ENCODE peak calls at places on chromosomes 6 and 20, in six cellular contexts. One of them, this sample, is unnamed.

GRCh38 chr6:157173756-157174155 is 149.6 kb downstream of the TMEM242 start:
- DNase-seq in DND-41: no peak
- DNase-seq in right lobe of liver: no peak
- DNase-seq in ovary: no peak
- DNase-seq in dorsolateral prefrontal cortex: no peak
- DNase-seq in MM.1S: no peak
- DNase-seq in this sample: peak; percentile 72

GRCh38 chr6:155509743-155510475 is 54.3 kb upstream of the NOX3 start:
- DNase-seq in DND-41: no peak
- DNase-seq in right lobe of liver: no peak
- DNase-seq in MM.1S: no peak
- DNase-seq in ovary: no peak
- DNase-seq in dorsolateral prefrontal cortex: no peak
- DNase-seq in this sample: no peak

GRCh38 chr20:48725589-48725991 is 102.2 kb downstream of the PREX1 start:
- DNase-seq in ovary: no peak
- DNase-seq in MM.1S: no peak
- DNase-seq in DND-41: peak; percentile 20
- DNase-seq in dorsolateral prefrontal cortex: no peak
- DNase-seq in right lobe of liver: no peak
- DNase-seq in this sample: peak; percentile 62

GRCh38 chr20:40390654-40391053 is 298.4 kb downstream of the MAFB start:
- DNase-seq in right lobe of liver: no peak
- DNase-seq in DND-41: no peak
- DNase-seq in ovary: no peak
- DNase-seq in MM.1S: no peak
- DNase-seq in dorsolateral prefrontal cortex: no peak
- DNase-seq in this sample: no peak

GRCh38 chr20:19522080-19522801 is 235.8 kb upstream of the RIN2 start:
- DNase-seq in DND-41: peak; percentile 68
- DNase-seq in ovary: no peak
- DNase-seq in dorsolateral prefrontal cortex: no peak
- DNase-seq in MM.1S: no peak
- DNase-seq in right lobe of liver: no peak
- DNase-seq in this sample: no peak

GRCh38 chr6:32960563-32960962 is 7.7 kb upstream of the HLA-DMA start:
- DNase-seq in dorsolateral prefrontal cortex: no peak
- DNase-seq in DND-41: no peak
- DNase-seq in ovary: no peak
- DNase-seq in MM.1S: no peak
- DNase-seq in right lobe of liver: no peak
- DNase-seq in this sample: no peak

GRCh38 chr6:219641-220198 is 72.6 kb upstream of the DUSP22 start:
- DNase-seq in DND-41: no peak
- DNase-seq in dorsolateral prefrontal cortex: no peak
- DNase-seq in ovary: no peak
- DNase-seq in MM.1S: no peak
- DNase-seq in right lobe of liver: peak; percentile 70
- DNase-seq in this sample: peak; percentile 34

GRCh38 chr20:58597021-58597940 is 53.8 kb upstream of the STX16 start:
- DNase-seq in MM.1S: no peak
- DNase-seq in DND-41: no peak
- DNase-seq in ovary: peak; percentile 46
- DNase-seq in right lobe of liver: no peak
- DNase-seq in dorsolateral prefrontal cortex: no peak
- DNase-seq in this sample: peak; percentile 57

GRCh38 chr20:14644698-14645097 is 307.3 kb upstream of the FLRT3 start:
- DNase-seq in DND-41: no peak
- DNase-seq in dorsolateral prefrontal cortex: no peak
- DNase-seq in MM.1S: no peak
- DNase-seq in ovary: no peak
- DNase-seq in right lobe of liver: no peak
- DNase-seq in this sample: no peak

GRCh38 chr6:83824388-83824801 is 28.8 kb upstream of the RIPPLY2 start:
- DNase-seq in ovary: no peak
- DNase-seq in DND-41: no peak
- DNase-seq in MM.1S: no peak
- DNase-seq in right lobe of liver: no peak
- DNase-seq in dorsolateral prefrontal cortex: no peak
- DNase-seq in this sample: peak; percentile 2

GRCh38 chr20:21513181-21513663 is 642 bp downstream of the NKX2-2 start:
- DNase-seq in DND-41: no peak
- DNase-seq in dorsolateral prefrontal cortex: no peak
- DNase-seq in MM.1S: no peak
- DNase-seq in right lobe of liver: no peak
- DNase-seq in ovary: no peak
- DNase-seq in this sample: no peak

GRCh38 chr6:34912715-34913464 is 23.8 kb downstream of the ANKS1A start:
- DNase-seq in MM.1S: peak; percentile 80
- DNase-seq in ovary: no peak
- DNase-seq in dorsolateral prefrontal cortex: no peak
- DNase-seq in DND-41: peak; percentile 12
- DNase-seq in right lobe of liver: no peak
- DNase-seq in this sample: peak; percentile 71

GRCh38 chr6:112691289-112691688 is 344.2 kb downstream of the RFPL4B start:
- DNase-seq in DND-41: no peak
- DNase-seq in dorsolateral prefrontal cortex: no peak
- DNase-seq in ovary: no peak
- DNase-seq in MM.1S: no peak
- DNase-seq in right lobe of liver: no peak
- DNase-seq in this sample: peak; percentile 95

GRCh38 chr20:7828437-7828836 is 111.8 kb downstream of the HAO1 start:
- DNase-seq in ovary: no peak
- DNase-seq in right lobe of liver: no peak
- DNase-seq in MM.1S: no peak
- DNase-seq in DND-41: no peak
- DNase-seq in dorsolateral prefrontal cortex: no peak
- DNase-seq in this sample: no peak

GRCh38 chr20:57117296-57117695 is 149.1 kb downstream of the BMP7 start:
- DNase-seq in dorsolateral prefrontal cortex: no peak
- DNase-seq in MM.1S: no peak
- DNase-seq in DND-41: no peak
- DNase-seq in ovary: no peak
- DNase-seq in right lobe of liver: no peak
- DNase-seq in this sample: no peak

GRCh38 chr6:106084973-106085686 is 1.0 kb upstream of the PRDM1 start:
- DNase-seq in MM.1S: peak; percentile 33
- DNase-seq in dorsolateral prefrontal cortex: no peak
- DNase-seq in right lobe of liver: no peak
- DNase-seq in DND-41: no peak
- DNase-seq in ovary: no peak
- DNase-seq in this sample: peak; percentile 73

GRCh38 chr6:149221774-149222070 is 95.8 kb upstream of the TAB2 start:
- DNase-seq in dorsolateral prefrontal cortex: no peak
- DNase-seq in right lobe of liver: no peak
- DNase-seq in MM.1S: no peak
- DNase-seq in ovary: no peak
- DNase-seq in DND-41: no peak
- DNase-seq in this sample: no peak

GRCh38 chr6:129267028-129267427 is 384.1 kb downstream of the LAMA2 start:
- DNase-seq in ovary: no peak
- DNase-seq in right lobe of liver: no peak
- DNase-seq in MM.1S: no peak
- DNase-seq in DND-41: no peak
- DNase-seq in dorsolateral prefrontal cortex: no peak
- DNase-seq in this sample: no peak

GRCh38 chr6:7888587-7889357 is 21.8 kb downstream of the TXNDC5 start:
- DNase-seq in DND-41: no peak
- DNase-seq in right lobe of liver: no peak
- DNase-seq in MM.1S: peak; percentile 9
- DNase-seq in ovary: no peak
- DNase-seq in dorsolateral prefrontal cortex: no peak
- DNase-seq in this sample: no peak

GRCh38 chr6:154232013-154232920 is 124.3 kb downstream of the IPCEF1 start:
- DNase-seq in DND-41: no peak
- DNase-seq in dorsolateral prefrontal cortex: no peak
- DNase-seq in right lobe of liver: no peak
- DNase-seq in MM.1S: no peak
- DNase-seq in ovary: no peak
- DNase-seq in this sample: peak; percentile 68

GRCh38 chr20:47330933-47331708 is 25.4 kb downstream of the ZMYND8 start:
- DNase-seq in dorsolateral prefrontal cortex: no peak
- DNase-seq in MM.1S: no peak
- DNase-seq in ovary: no peak
- DNase-seq in right lobe of liver: no peak
- DNase-seq in DND-41: no peak
- DNase-seq in this sample: peak; percentile 97

DNA sequence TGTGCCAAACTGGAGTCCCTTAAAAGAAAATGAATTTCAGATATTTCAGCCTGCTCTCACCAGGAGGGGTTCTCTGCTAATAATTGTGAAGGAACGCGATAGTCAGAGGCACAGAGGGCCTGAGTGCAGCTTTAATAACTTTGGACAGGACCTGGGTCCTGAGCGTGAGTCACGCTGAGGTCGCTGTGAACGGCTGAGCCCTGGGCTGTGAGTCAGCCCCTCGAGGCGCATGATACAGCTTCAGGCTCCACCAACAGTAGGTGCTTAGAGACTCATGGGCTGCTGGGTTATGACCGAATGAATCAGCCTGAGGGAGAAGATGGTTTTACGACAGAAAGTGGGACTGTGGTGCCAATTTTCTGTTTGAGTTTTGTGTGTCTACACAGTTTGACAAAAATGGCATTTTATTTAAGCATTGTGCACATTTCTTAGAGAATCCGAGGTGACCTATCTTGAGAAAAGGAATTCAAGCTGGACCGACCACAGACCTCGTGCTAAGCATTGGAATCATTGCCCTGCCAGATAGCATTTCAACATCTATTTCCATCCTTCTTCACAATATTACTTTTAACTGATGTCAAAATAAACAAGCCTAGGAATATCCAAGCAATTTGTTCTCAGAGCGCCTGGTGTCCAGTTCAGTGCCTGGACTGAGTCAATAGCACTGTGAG is 183.0 kb downstream of the THBS2 start:
- DNase-seq in MM.1S: no peak
- DNase-seq in dorsolateral prefrontal cortex: no peak
- DNase-seq in DND-41: no peak
- DNase-seq in right lobe of liver: no peak
- DNase-seq in ovary: peak; percentile 65
- DNase-seq in this sample: peak; percentile 100
- TF ChIP-seq CTCF in MM.1S: no peak
- TF ChIP-seq CTCF in dorsolateral prefrontal cortex: no peak
- TF ChIP-seq CTCF in DND-41: no peak
- TF ChIP-seq CTCF in right lobe of liver: no peak
- TF ChIP-seq CTCF in ovary: no peak
- TF ChIP-seq CTCF in this sample: peak; percentile 7

DNA sequence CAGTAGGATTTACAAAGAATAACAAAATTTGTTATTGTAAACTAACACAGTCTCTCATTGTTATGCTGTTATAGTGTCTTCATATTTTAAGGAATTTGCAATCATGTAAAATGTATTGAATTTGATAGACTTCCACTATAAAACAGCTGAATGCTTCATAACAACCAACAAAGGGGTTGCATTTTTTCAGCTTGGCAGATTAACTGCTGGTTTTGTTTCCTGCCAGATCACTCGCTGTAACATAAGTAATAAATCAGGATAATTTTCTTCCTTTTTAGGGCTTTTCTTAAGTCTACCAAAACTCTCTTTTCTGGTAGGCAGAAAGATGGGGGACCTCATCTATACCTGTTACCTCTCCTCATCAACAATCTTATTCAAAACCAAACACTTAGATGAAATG is 169.8 kb downstream of the SAMD5 start:
- DNase-seq in right lobe of liver: no peak
- DNase-seq in DND-41: no peak
- DNase-seq in MM.1S: no peak
- DNase-seq in dorsolateral prefrontal cortex: no peak
- DNase-seq in ovary: no peak
- DNase-seq in this sample: no peak
- H3K4me3 ChIP-seq in right lobe of liver: no peak overlapping the region
- H3K4me3 ChIP-seq in DND-41: no peak overlapping the region
- H3K4me3 ChIP-seq in MM.1S: no peak overlapping the region
- H3K4me3 ChIP-seq in dorsolateral prefrontal cortex: no peak overlapping the region
- H3K4me3 ChIP-seq in ovary: no peak overlapping the region
- H3K4me3 ChIP-seq in this sample: no peak overlapping the region

GRCh38 chr20:61972910-61973508 is 92.7 kb downstream of the TAF4 start:
- DNase-seq in DND-41: no peak
- DNase-seq in MM.1S: no peak
- DNase-seq in ovary: no peak
- DNase-seq in right lobe of liver: no peak
- DNase-seq in dorsolateral prefrontal cortex: no peak
- DNase-seq in this sample: no peak

GRCh38 chr20:61976275-61976649 is 89.4 kb downstream of the TAF4 start:
- DNase-seq in dorsolateral prefrontal cortex: no peak
- DNase-seq in right lobe of liver: no peak
- DNase-seq in DND-41: no peak
- DNase-seq in ovary: no peak
- DNase-seq in MM.1S: no peak
- DNase-seq in this sample: no peak

GRCh38 chr20:61975411-61975810 is 90.3 kb downstream of the TAF4 start:
- DNase-seq in MM.1S: no peak
- DNase-seq in ovary: no peak
- DNase-seq in dorsolateral prefrontal cortex: no peak
- DNase-seq in DND-41: no peak
- DNase-seq in right lobe of liver: no peak
- DNase-seq in this sample: no peak

GRCh38 chr20:61974357-61974665 is 91.4 kb downstream of the TAF4 start:
- DNase-seq in ovary: no peak
- DNase-seq in DND-41: no peak
- DNase-seq in right lobe of liver: no peak
- DNase-seq in MM.1S: no peak
- DNase-seq in dorsolateral prefrontal cortex: no peak
- DNase-seq in this sample: no peak

DNA sequence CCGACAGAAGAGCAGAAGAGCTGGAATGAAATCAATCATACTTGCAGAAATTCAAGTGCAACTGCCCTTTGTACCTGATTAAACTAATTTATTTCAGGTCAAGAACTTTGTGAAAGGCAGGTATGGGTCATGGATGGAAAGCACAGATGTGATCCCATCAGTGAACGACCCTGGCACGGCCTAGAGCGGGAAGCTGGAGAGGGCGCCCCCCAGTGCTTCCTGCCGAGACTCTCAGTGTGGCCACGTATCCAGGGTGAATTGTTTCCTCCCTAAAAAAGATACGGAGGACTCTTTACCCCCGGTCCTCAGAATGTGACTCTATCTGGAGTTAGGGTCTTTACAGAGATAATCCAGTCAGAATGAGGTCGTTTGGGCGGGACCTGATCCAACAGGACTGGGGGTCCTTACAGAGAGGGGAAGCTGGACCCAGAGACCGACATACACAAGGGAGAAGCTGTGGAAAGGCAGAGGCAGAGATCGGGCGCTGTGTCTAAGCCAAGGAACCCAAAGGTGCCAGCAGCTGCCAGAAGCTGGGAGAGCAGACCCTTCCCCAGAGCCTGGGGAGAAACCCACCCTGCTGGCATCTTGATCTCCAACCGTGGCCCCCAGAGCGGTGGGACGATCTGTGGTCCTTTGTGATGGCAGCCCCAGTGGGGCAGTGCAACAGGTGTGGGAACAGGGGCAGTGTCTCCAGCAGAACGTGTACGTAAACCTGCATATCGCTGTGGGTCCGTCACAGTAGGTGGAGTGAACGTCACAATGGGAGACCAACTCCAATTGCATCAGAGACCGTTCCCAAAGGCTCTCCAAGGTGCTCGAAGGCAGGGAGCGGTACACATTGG is 91.9 kb downstream of the TAF4 start:
- DNase-seq in right lobe of liver: no peak
- DNase-seq in ovary: no peak
- DNase-seq in MM.1S: no peak
- DNase-seq in DND-41: no peak
- DNase-seq in dorsolateral prefrontal cortex: no peak
- DNase-seq in this sample: no peak
- TF ChIP-seq CTCF in right lobe of liver: no peak
- TF ChIP-seq CTCF in ovary: no peak
- TF ChIP-seq CTCF in MM.1S: no peak
- TF ChIP-seq CTCF in DND-41: peak; percentile 18
- TF ChIP-seq CTCF in dorsolateral prefrontal cortex: no peak
- TF ChIP-seq CTCF in this sample: no peak

GRCh38 chr6:19851273-19852089 is 14.3 kb downstream of the ID4 start:
- DNase-seq in MM.1S: peak; percentile 45
- DNase-seq in DND-41: no peak
- DNase-seq in dorsolateral prefrontal cortex: no peak
- DNase-seq in ovary: no peak
- DNase-seq in right lobe of liver: no peak
- DNase-seq in this sample: peak; percentile 77
- H3K4me3 ChIP-seq in MM.1S: no peak overlapping the region
- H3K4me3 ChIP-seq in DND-41: no peak overlapping the region
- H3K4me3 ChIP-seq in dorsolateral prefrontal cortex: no peak overlapping the region
- H3K4me3 ChIP-seq in ovary: peak overlapping the region; percentile 13
- H3K4me3 ChIP-seq in right lobe of liver: no peak overlapping the region
- H3K4me3 ChIP-seq in this sample: no peak overlapping the region